ENCODE peak calls at places on chromosomes 1 and 21, in eight cellular contexts. A is suprapubic skin, Q is body of pancreas, N is lower leg skin, K is heart left ventricle, W is A549, U is uterus, T is IMR-90. Z is an unnamed sample.
A peak's percentile ranks its signal among the peaks of the same experiment; 100 is the strongest.

GRCh38 chr21:41167348-41168342 is at the start of gene BACE2:
- DNase-seq in T (peak; percentile 68), K (peak; percentile 88), N (peak; percentile 72), W (peak; percentile 72), Q (peak; percentile 80), U (peak; percentile 83), A (peak; percentile 89), Z (peak; percentile 78)

GRCh38 chr1:46456411-46456963 is 33.1 kb upstream of the DMBX1 start:
- DNase-seq in K (no peak), U (no peak), W (no peak), N (no peak), A (no peak), T (no peak), Q (no peak), Z (no peak)

GRCh38 chr21:21290751-21291150 is 292.5 kb downstream of the NCAM2 start:
- DNase-seq in T (no peak), U (no peak), Q (no peak), K (no peak), W (no peak), A (no peak), N (no peak), Z (no peak)

GRCh38 chr1:41955461-41956159 is 36.9 kb upstream of the HIVEP3 start:
- DNase-seq in T (peak; percentile 86), W (peak; percentile 24), U (no peak), K (no peak), Q (no peak), A (no peak), N (no peak), Z (no peak)

GRCh38 chr1:218380125-218380977 is 35.2 kb downstream of the TGFB2 start:
- DNase-seq in T (peak; percentile 78), U (no peak), A (no peak), N (peak; percentile 24), W (peak; percentile 96), K (no peak), Q (peak; percentile 64), Z (no peak)

GRCh38 chr21:27261676-27262075 is 294.8 kb upstream of the ADAMTS5 start:
- DNase-seq in U (no peak), N (no peak), T (no peak), A (no peak), K (no peak), Q (no peak), W (no peak), Z (no peak)

GRCh38 chr21:40967771-40968170 is 120.8 kb upstream of the DSCAM start:
- DNase-seq in Q (no peak), K (no peak), U (no peak), W (no peak), A (no peak), T (no peak), N (no peak), Z (no peak)

GRCh38 chr1:20962576-20963258 is 175.6 kb upstream of the HP1BP3 start:
- DNase-seq in A (no peak), T (no peak), K (no peak), N (no peak), U (no peak), W (no peak), Q (no peak), Z (no peak)

GRCh38 chr1:65167544-65167943 is 19.5 kb downstream of the AK4 start:
- DNase-seq in A (no peak), U (no peak), T (no peak), W (no peak), K (no peak), Q (no peak), N (no peak), Z (no peak)

GRCh38 chr1:29749021-29749420 is 512.7 kb downstream of the PTPRU start:
- DNase-seq in N (no peak), U (no peak), K (no peak), T (no peak), A (no peak), W (no peak), Q (no peak), Z (no peak)

GRCh38 chr1:30809514-30810263 is 52.1 kb upstream of the LAPTM5 start:
- DNase-seq in K (no peak), Q (no peak), N (no peak), T (peak; percentile 93), W (no peak), A (no peak), U (no peak), Z (peak; percentile 15)

GRCh38 chr1:46497665-46498064 is 8.0 kb downstream of the DMBX1 start:
- DNase-seq in K (no peak), N (no peak), Q (no peak), U (no peak), A (no peak), T (no peak), W (no peak), Z (no peak)

GRCh38 chr1:29235955-29236742 is at the start of gene PTPRU:
- DNase-seq in N (peak; percentile 41), K (peak; percentile 86), T (peak; percentile 58), Q (peak; percentile 79), W (peak; percentile 53), U (peak; percentile 69), A (peak; percentile 80), Z (peak; percentile 89)

GRCh38 chr1:58727363-58727762 is 27.5 kb upstream of the MYSM1 start:
- DNase-seq in T (peak; percentile 89), A (no peak), W (peak; percentile 70), Q (no peak), N (no peak), K (no peak), U (no peak), Z (no peak)

GRCh38 chr1:162213281-162213909 is 143.9 kb downstream of the NOS1AP start:
- DNase-seq in W (no peak), N (peak; percentile 33), U (peak; percentile 47), T (peak; percentile 2), Q (peak; percentile 86), K (peak; percentile 51), A (peak; percentile 65), Z (no peak)

GRCh38 chr1:200279810-200280411 is 129.9 kb downstream of the ZNF281 start:
- DNase-seq in K (no peak), U (no peak), T (peak; percentile 60), W (peak; percentile 68), N (no peak), Q (peak; percentile 67), A (no peak), Z (peak; percentile 19)

GRCh38 chr1:21491483-21492170 is 17.6 kb upstream of the ALPL start:
- DNase-seq in K (peak; percentile 35), N (no peak), A (no peak), Q (no peak), T (no peak), W (no peak), U (no peak), Z (no peak)

GRCh38 chr1:217048104-217048707 is 325.0 kb upstream of the ESRRG start:
- DNase-seq in U (no peak), Q (no peak), K (no peak), T (no peak), A (no peak), N (no peak), W (peak; percentile 27), Z (peak; percentile 30)

GRCh38 chr1:234781241-234782056 is 171.5 kb upstream of the IRF2BP2 start:
- DNase-seq in Q (peak; percentile 54), T (peak; percentile 12), K (no peak), A (no peak), U (no peak), W (peak; percentile 60), N (no peak), Z (peak; percentile 32)

DNA sequence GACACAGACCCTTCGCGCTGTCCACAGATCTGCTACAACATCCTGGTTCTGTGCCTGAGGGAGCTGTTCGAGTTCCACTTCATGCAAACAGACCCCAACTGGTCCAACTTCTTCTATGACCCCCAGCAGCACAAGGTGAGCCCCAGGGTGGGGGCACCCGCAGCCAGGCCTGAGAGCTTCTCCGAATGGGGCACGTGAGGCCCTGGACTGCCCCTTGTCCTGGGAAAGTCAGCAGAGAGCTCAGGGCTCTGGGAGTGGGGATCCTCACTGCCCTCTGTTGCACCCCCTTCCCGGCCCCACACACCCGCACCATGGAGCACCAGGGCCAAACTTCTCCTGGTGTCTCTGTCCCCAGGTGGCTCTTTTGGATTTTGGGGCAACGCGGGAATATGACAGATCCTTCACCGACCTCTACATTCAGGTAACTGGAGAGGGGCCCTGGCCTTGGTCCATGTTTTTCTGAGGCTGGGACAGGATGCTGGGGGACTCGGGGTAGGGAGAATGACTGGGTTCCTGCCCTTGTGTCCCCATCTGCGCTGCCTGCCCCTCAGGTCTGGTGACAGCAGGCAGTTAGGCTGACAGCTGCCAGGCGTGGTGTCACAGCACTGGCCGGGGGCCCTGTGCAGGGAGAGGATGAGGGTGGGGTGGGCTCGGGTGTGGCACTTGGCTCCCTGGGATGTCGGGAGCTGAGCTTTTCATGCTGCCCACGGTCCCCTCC is 44.6 kb downstream of the COQ8A start:
- DNase-seq in T (no peak), W (no peak), A (peak; percentile 60), N (no peak), U (no peak), Q (no peak), K (peak; percentile 67), Z (peak; percentile 30)
- TF ChIP-seq POLR2A in T (no peak), W (no peak), A (no peak), N (no peak), U (no peak), Q (no peak), K (no peak), Z (no peak)

GRCh38 chr1:17438176-17438976 is 1.1 kb downstream of the RCC2 start:
- DNase-seq in N (no peak), K (peak; percentile 79), A (peak; percentile 78), Q (peak; percentile 71), T (peak; percentile 36), U (peak; percentile 35), W (peak; percentile 61), Z (peak; percentile 76)

GRCh38 chr1:17438977-17439249 is 564 bp downstream of the RCC2 start:
- DNase-seq in W (no peak), T (no peak), Q (no peak), U (no peak), A (no peak), K (no peak), N (no peak), Z (no peak)

GRCh38 chr1:17436380-17437174 is 2.9 kb downstream of the RCC2 start:
- DNase-seq in U (no peak), K (no peak), W (no peak), A (no peak), Q (no peak), N (no peak), T (no peak), Z (no peak)

GRCh38 chr1:17439250-17440073 is at the start of gene RCC2:
- DNase-seq in U (peak; percentile 42), W (peak; percentile 79), N (peak; percentile 62), T (peak; percentile 80), A (no peak), Q (peak; percentile 70), K (peak; percentile 77), Z (peak; percentile 91)

GRCh38 chr1:17437260-17438175 is 2.0 kb downstream of the RCC2 start:
- DNase-seq in T (peak; percentile 36), Q (peak; percentile 15), U (peak; percentile 30), N (no peak), A (no peak), K (peak; percentile 54), W (peak; percentile 35), Z (peak; percentile 85)
- TF ChIP-seq POLR2A in T (no peak), Q (no peak), U (no peak), N (no peak), A (no peak), K (no peak), W (no peak), Z (no peak)

GRCh38 chr1:15153184-15153841 is at the start of gene TMEM51:
- DNase-seq in W (peak; percentile 72), N (no peak), A (peak; percentile 74), K (peak; percentile 78), T (peak; percentile 64), U (peak; percentile 47), Q (peak; percentile 89), Z (no peak)
- TF ChIP-seq POLR2A in W (no peak), N (no peak), A (no peak), K (no peak), T (no peak), U (no peak), Q (peak; percentile 78), Z (no peak)

GRCh38 chr1:192545781-192546521 is 29.6 kb upstream of the RGS1 start:
- DNase-seq in N (no peak), Q (no peak), T (no peak), U (no peak), W (no peak), K (no peak), A (no peak), Z (no peak)
- TF ChIP-seq POLR2A in N (no peak), Q (no peak), T (no peak), U (no peak), W (no peak), K (no peak), A (no peak), Z (no peak)